ENCODE peak calls at places on chromosomes 13 and 19, in nine cellular contexts. L is left colon, D is endothelial cell, P is NCI-H2227 treated with DMSO at 0.1 percent for 48 hours, V is NCI-H774, R is RKO, M is neural crest cell, H is bronchial epithelial cell, C is cardiac fibroblast. S is an unnamed sample.
A peak's percentile ranks its signal among the peaks of the same experiment; 100 is the strongest.

GRCh38 chr19:34804115-34804514 is 31.1 kb upstream of the ZNF599 start:
- DNase-seq in L (no peak), D (no peak), P (no peak), V (no peak), R (no peak), M (no peak), H (no peak), C (no peak), S (no peak)

GRCh38 chr13:65725001-65725400 is 1505.1 kb downstream of the PCDH9 start:
- DNase-seq in L (no peak), D (no peak), P (no peak), V (no peak), R (no peak), M (no peak), H (no peak), C (peak; percentile 59), S (no peak)

GRCh38 chr19:9741476-9742171 is 26.9 kb downstream of the ZNF846 start:
- DNase-seq in L (no peak), D (no peak), P (no peak), V (no peak), R (peak; percentile 30), M (no peak), H (peak; percentile 73), C (no peak), S (no peak)

GRCh38 chr19:55117063-55117635 is 288 bp downstream of the PPP1R12C start:
- DNase-seq in L (no peak), D (no peak), P (no peak), V (no peak), R (no peak), M (no peak), H (no peak), C (no peak), S (no peak)

GRCh38 chr19:12580180-12580694 is 29.0 kb upstream of the ZNF564 start:
- DNase-seq in L (no peak), D (no peak), P (no peak), V (no peak), R (peak; percentile 96), M (no peak), H (peak; percentile 77), C (peak; percentile 11), S (no peak)

GRCh38 chr13:42906257-42906656 is 85.8 kb downstream of the EPSTI1 start:
- DNase-seq in L (no peak), D (no peak), P (no peak), V (no peak), R (no peak), M (no peak), H (peak; percentile 79), C (no peak), S (no peak)

GRCh38 chr13:76527041-76527440 is 359.2 kb downstream of the KCTD12 start:
- DNase-seq in L (no peak), D (no peak), P (no peak), V (no peak), R (no peak), M (no peak), H (peak; percentile 11), C (no peak), S (no peak)

GRCh38 chr19:9054768-9055167 is 32.1 kb upstream of the OR1M1 start:
- DNase-seq in L (no peak), D (no peak), P (no peak), V (no peak), R (no peak), M (no peak), H (peak; percentile 61), C (no peak), S (peak; percentile 11)

GRCh38 chr19:13839193-13839937 is 37.6 kb upstream of the NANOS3 start:
- DNase-seq in L (peak; percentile 89), D (no peak), P (peak; percentile 55), V (no peak), R (peak; percentile 92), M (no peak), H (peak; percentile 57), C (peak; percentile 87), S (no peak)

GRCh38 chr19:13842294-13843103 is 34.4 kb upstream of the NANOS3 start:
- DNase-seq in L (peak; percentile 87), D (peak; percentile 74), P (no peak), V (no peak), R (peak; percentile 70), M (no peak), H (no peak), C (peak; percentile 90), S (no peak)

GRCh38 chr19:47315125-47315821 is 5.6 kb downstream of the C5AR1 start:
- DNase-seq in L (no peak), D (no peak), P (no peak), V (no peak), R (peak; percentile 99), M (no peak), H (peak; percentile 97), C (peak; percentile 93), S (no peak)

GRCh38 chr13:45584816-45585215 is 30.7 kb downstream of the ERICH6B start:
- DNase-seq in L (no peak), D (peak; percentile 4), P (no peak), V (no peak), R (no peak), M (no peak), H (peak; percentile 32), C (no peak), S (no peak)

GRCh38 chr13:113493315-113493951 is 2.9 kb upstream of the DCUN1D2 start:
- DNase-seq in L (no peak), D (no peak), P (no peak), V (peak; percentile 90), R (peak; percentile 95), M (no peak), H (peak; percentile 99), C (peak; percentile 92), S (no peak)

GRCh38 chr13:95226476-95226875 is 74.8 kb downstream of the ABCC4 start:
- DNase-seq in L (no peak), D (no peak), P (no peak), V (no peak), R (no peak), M (no peak), H (no peak), C (no peak), S (no peak)

GRCh38 chr13:76836311-76836710 is 49.9 kb downstream of the KCTD12 start:
- DNase-seq in L (no peak), D (no peak), P (no peak), V (no peak), R (no peak), M (no peak), H (no peak), C (peak; percentile 38), S (no peak)

GRCh38 chr19:32677657-32678056 is 2.0 kb downstream of the RGS9BP start:
- DNase-seq in L (no peak), D (no peak), P (no peak), V (no peak), R (no peak), M (no peak), H (no peak), C (peak; percentile 25), S (peak; percentile 87)

GRCh38 chr13:95573226-95573625 is 20.7 kb downstream of the CLDN10 start:
- DNase-seq in L (no peak), D (no peak), P (no peak), V (no peak), R (no peak), M (no peak), H (peak; percentile 88), C (peak; percentile 48), S (no peak)

GRCh38 chr13:25085125-25085742 is 10.7 kb upstream of the PABPC3 start:
- DNase-seq in L (peak; percentile 15), D (peak; percentile 50), P (peak; percentile 18), V (peak; percentile 8), R (peak; percentile 47), M (peak; percentile 38), H (peak; percentile 43), C (peak; percentile 54), S (peak; percentile 17)

GRCh38 chr19:876089-876488 is 16.6 kb downstream of the CFD start:
- DNase-seq in L (no peak), D (no peak), P (no peak), V (no peak), R (no peak), M (no peak), H (no peak), C (no peak), S (no peak)

GRCh38 chr13:32381539-32381938 is 46.4 kb downstream of the N4BP2L1 start:
- DNase-seq in L (no peak), D (peak; percentile 32), P (no peak), V (no peak), R (no peak), M (no peak), H (peak; percentile 39), C (peak; percentile 69), S (peak; percentile 15)

GRCh38 chr19:49231804-49232203 is 74.2 kb downstream of the TRPM4 start:
- DNase-seq in L (no peak), D (no peak), P (no peak), V (no peak), R (no peak), M (no peak), H (no peak), C (no peak), S (no peak)

GRCh38 chr19:10420444-10421239 is at the start of gene PDE4A:
- DNase-seq in L (no peak), D (peak; percentile 74), P (no peak), V (no peak), R (no peak), M (no peak), H (no peak), C (peak; percentile 41), S (no peak)

GRCh38 chr19:10292206-10292788 is 2.5 kb downstream of the ICAM5 start:
- DNase-seq in L (peak; percentile 94), D (peak; percentile 58), P (peak; percentile 16), V (peak; percentile 36), R (no peak), M (peak; percentile 65), H (peak; percentile 55), C (peak; percentile 84), S (peak; percentile 77)

GRCh38 chr19:18091217-18091608 is 4.5 kb upstream of the IL12RB1 start:
- DNase-seq in L (peak; percentile 64), D (no peak), P (no peak), V (no peak), R (no peak), M (no peak), H (no peak), C (no peak), S (no peak)

GRCh38 chr13:48426052-48426451 is 13.1 kb upstream of the LPAR6 start:
- DNase-seq in L (no peak), D (no peak), P (no peak), V (no peak), R (no peak), M (no peak), H (no peak), C (no peak), S (no peak)